ENCODE peak calls at places on chromosomes 12 and 14, in four cellular contexts. One of them, this sample, is unnamed.

GRCh38 chr14:39422243-39422642 is 10.0 kb downstream of the FBXO33 start:
- DNase-seq in IMR-90: no peak
- DNase-seq in SK-N-SH: no peak
- DNase-seq in breast epithelium: no peak
- DNase-seq in this sample: no peak

GRCh38 chr12:76422878-76423438 is 74.7 kb upstream of the BBS10 start:
- DNase-seq in SK-N-SH: peak; percentile 1
- DNase-seq in breast epithelium: no peak
- DNase-seq in IMR-90: peak; percentile 82
- DNase-seq in this sample: no peak

GRCh38 chr12:1546931-1547640 is 47.3 kb downstream of the FBXL14 start:
- DNase-seq in breast epithelium: no peak
- DNase-seq in IMR-90: no peak
- DNase-seq in SK-N-SH: no peak
- DNase-seq in this sample: no peak

GRCh38 chr12:103494388-103494787 is 1.4 kb downstream of the C12orf42 start:
- DNase-seq in IMR-90: no peak
- DNase-seq in SK-N-SH: no peak
- DNase-seq in breast epithelium: no peak
- DNase-seq in this sample: no peak

GRCh38 chr12:6852651-6853354 is 853 bp downstream of the USP5 start:
- DNase-seq in SK-N-SH: peak; percentile 65
- DNase-seq in IMR-90: peak; percentile 79
- DNase-seq in breast epithelium: no peak
- DNase-seq in this sample: no peak

GRCh38 chr14:69101331-69101826 is 51.5 kb downstream of the DCAF5 start:
- DNase-seq in breast epithelium: no peak
- DNase-seq in SK-N-SH: peak; percentile 20
- DNase-seq in IMR-90: peak; percentile 91
- DNase-seq in this sample: no peak

GRCh38 chr14:49549881-49550280 is 36.3 kb downstream of the RPS29 start:
- DNase-seq in SK-N-SH: no peak
- DNase-seq in breast epithelium: no peak
- DNase-seq in IMR-90: peak; percentile 44
- DNase-seq in this sample: no peak

GRCh38 chr12:64780531-64781373 is 21.5 kb upstream of the GNS start:
- DNase-seq in IMR-90: no peak
- DNase-seq in SK-N-SH: peak; percentile 81
- DNase-seq in breast epithelium: peak; percentile 39
- DNase-seq in this sample: no peak

GRCh38 chr14:49962616-49963015 is 69.7 kb downstream of the ARF6 start:
- DNase-seq in breast epithelium: peak; percentile 85
- DNase-seq in SK-N-SH: no peak
- DNase-seq in IMR-90: no peak
- DNase-seq in this sample: no peak

GRCh38 chr12:117911347-117911746 is 57.4 kb downstream of the KSR2 start:
- DNase-seq in breast epithelium: no peak
- DNase-seq in IMR-90: no peak
- DNase-seq in SK-N-SH: no peak
- DNase-seq in this sample: no peak

GRCh38 chr14:84090837-84091236 is 1439.1 kb upstream of the FLRT2 start:
- DNase-seq in breast epithelium: no peak
- DNase-seq in SK-N-SH: no peak
- DNase-seq in IMR-90: no peak
- DNase-seq in this sample: no peak

GRCh38 chr12:54355104-54355815 is 9.0 kb downstream of the GPR84 start:
- DNase-seq in IMR-90: no peak
- DNase-seq in SK-N-SH: no peak
- DNase-seq in breast epithelium: no peak
- DNase-seq in this sample: no peak

GRCh38 chr12:54356228-54356627 is 8.1 kb downstream of the GPR84 start:
- DNase-seq in IMR-90: no peak
- DNase-seq in SK-N-SH: no peak
- DNase-seq in breast epithelium: no peak
- DNase-seq in this sample: no peak

GRCh38 chr12:54352022-54352531 is 12.2 kb downstream of the GPR84 start:
- DNase-seq in breast epithelium: no peak
- DNase-seq in SK-N-SH: peak; percentile 65
- DNase-seq in IMR-90: peak; percentile 79
- DNase-seq in this sample: peak; percentile 27

GRCh38 chr12:54350743-54351142 is 13.5 kb downstream of the GPR84 start:
- DNase-seq in IMR-90: no peak
- DNase-seq in SK-N-SH: no peak
- DNase-seq in breast epithelium: no peak
- DNase-seq in this sample: no peak

DNA sequence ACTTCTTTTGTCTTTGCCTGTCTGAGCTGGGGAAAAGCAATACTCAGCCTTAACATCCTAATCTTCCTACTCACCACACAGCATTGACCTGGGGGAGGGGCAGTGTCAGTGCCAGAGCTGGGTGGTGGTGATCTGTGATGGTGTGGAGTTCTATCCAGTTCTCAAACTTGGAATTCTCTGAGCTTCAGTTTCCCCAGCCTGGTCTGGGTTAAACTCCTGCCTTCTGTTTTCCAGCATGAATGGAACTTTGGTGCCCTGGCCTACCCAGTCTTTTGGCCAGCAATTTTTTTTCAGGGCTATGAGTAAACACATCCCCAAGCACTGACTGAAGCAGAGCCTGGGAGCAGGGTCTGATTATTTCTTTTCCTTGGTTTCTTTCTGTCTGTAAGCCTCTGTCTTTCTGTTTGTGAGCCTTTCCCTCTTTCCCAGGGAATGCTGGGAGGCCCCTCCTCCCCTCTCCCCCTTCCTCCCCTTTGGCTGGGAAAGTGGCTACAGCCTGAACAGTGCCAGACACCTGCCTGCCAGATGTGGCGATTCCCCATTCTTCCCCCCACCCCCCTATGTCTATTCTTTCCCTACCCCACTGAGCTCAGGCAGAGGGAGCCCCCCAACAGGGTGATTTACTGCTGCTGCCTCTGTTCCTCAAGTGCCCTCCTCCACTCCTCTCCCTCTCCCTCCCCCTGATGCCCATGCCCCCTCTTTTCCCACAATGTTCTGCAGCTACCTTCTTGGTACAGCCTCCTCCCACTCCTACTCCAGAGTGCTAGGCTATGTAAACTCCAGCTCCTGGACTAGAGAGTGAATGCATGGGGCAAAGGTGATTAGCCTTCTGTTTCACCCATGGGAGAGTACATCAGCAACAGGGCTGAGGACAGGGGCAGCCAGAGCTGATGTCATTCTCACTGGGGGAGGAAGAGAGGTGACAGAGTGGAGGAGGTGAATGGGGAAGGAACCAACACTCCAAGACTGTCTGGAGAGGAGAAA is 11.1 kb downstream of the GPR84 start:
- DNase-seq in breast epithelium: no peak
- DNase-seq in SK-N-SH: peak; percentile 83
- DNase-seq in IMR-90: peak; percentile 72
- DNase-seq in this sample: no peak
- H3K4me3 ChIP-seq in breast epithelium: no peak overlapping the region
- H3K4me3 ChIP-seq in SK-N-SH: no peak overlapping the region
- H3K4me3 ChIP-seq in IMR-90: no peak overlapping the region
- H3K4me3 ChIP-seq in this sample: no peak overlapping the region

GRCh38 chr12:27081668-27082091 is 698 bp downstream of the C12orf71 start:
- DNase-seq in breast epithelium: peak; percentile 80
- DNase-seq in IMR-90: peak; percentile 15
- DNase-seq in SK-N-SH: no peak
- DNase-seq in this sample: no peak

GRCh38 chr12:27085654-27086053 is 3.3 kb upstream of the C12orf71 start:
- DNase-seq in IMR-90: no peak
- DNase-seq in SK-N-SH: no peak
- DNase-seq in breast epithelium: no peak
- DNase-seq in this sample: no peak

GRCh38 chr12:27083861-27084271 is 1.5 kb upstream of the C12orf71 start:
- DNase-seq in breast epithelium: no peak
- DNase-seq in SK-N-SH: no peak
- DNase-seq in IMR-90: peak; percentile 71
- DNase-seq in this sample: no peak
- H3K4me3 ChIP-seq in breast epithelium: no peak overlapping the region
- H3K4me3 ChIP-seq in SK-N-SH: no peak overlapping the region
- H3K4me3 ChIP-seq in IMR-90: peak overlapping the region; percentile 20
- H3K4me3 ChIP-seq in this sample: no peak overlapping the region

GRCh38 chr12:122984612-122985358 is 4.3 kb downstream of the ARL6IP4 start:
- DNase-seq in breast epithelium: no peak
- DNase-seq in IMR-90: no peak
- DNase-seq in SK-N-SH: no peak
- DNase-seq in this sample: no peak
- H3K4me3 ChIP-seq in breast epithelium: peak overlapping the region; percentile 6
- H3K4me3 ChIP-seq in IMR-90: no peak overlapping the region
- H3K4me3 ChIP-seq in SK-N-SH: no peak overlapping the region
- H3K4me3 ChIP-seq in this sample: no peak overlapping the region

DNA sequence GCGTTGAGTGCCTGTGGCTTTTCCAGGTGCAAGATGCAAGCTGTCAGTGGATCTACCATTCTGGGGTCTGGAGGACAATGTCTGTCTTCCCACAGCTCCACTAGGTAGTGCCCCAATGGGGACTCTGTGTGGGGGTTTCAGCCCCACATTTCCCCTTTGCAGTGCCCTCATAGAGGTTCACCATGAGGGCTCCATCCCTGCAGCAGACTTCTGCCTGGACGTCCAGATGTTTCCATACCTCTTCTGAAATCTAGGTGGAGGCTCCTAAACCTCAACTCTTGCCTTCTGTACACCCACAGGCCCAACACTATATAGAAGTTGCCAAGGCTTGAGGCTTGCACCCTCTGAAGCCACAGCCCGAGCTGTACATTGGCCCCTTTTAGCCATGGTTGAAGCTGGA is 52.9 kb downstream of the PRKCH start:
- DNase-seq in breast epithelium: no peak
- DNase-seq in SK-N-SH: no peak
- DNase-seq in IMR-90: no peak
- DNase-seq in this sample: no peak
- H3K4me3 ChIP-seq in breast epithelium: no peak overlapping the region
- H3K4me3 ChIP-seq in SK-N-SH: no peak overlapping the region
- H3K4me3 ChIP-seq in IMR-90: no peak overlapping the region
- H3K4me3 ChIP-seq in this sample: no peak overlapping the region

GRCh38 chr12:79689477-79690155 is 1.1 kb downstream of the PAWR start:
- DNase-seq in SK-N-SH: peak; percentile 52
- DNase-seq in breast epithelium: peak; percentile 58
- DNase-seq in IMR-90: peak; percentile 55
- DNase-seq in this sample: no peak

GRCh38 chr12:79687711-79688270 is 3.0 kb downstream of the PAWR start:
- DNase-seq in breast epithelium: no peak
- DNase-seq in IMR-90: peak; percentile 4
- DNase-seq in SK-N-SH: no peak
- DNase-seq in this sample: no peak

GRCh38 chr12:79688376-79689040 is 2.3 kb downstream of the PAWR start:
- DNase-seq in IMR-90: no peak
- DNase-seq in SK-N-SH: no peak
- DNase-seq in breast epithelium: no peak
- DNase-seq in this sample: no peak

GRCh38 chr12:79690156-79690605 is 583 bp downstream of the PAWR start:
- DNase-seq in IMR-90: peak; percentile 20
- DNase-seq in SK-N-SH: peak; percentile 49
- DNase-seq in breast epithelium: no peak
- DNase-seq in this sample: no peak

GRCh38 chr12:79689041-79689476 is 1.7 kb downstream of the PAWR start:
- DNase-seq in IMR-90: no peak
- DNase-seq in breast epithelium: no peak
- DNase-seq in SK-N-SH: no peak
- DNase-seq in this sample: no peak
- H3K4me3 ChIP-seq in IMR-90: peak overlapping the region; percentile 96
- H3K4me3 ChIP-seq in breast epithelium: peak overlapping the region; percentile 77
- H3K4me3 ChIP-seq in SK-N-SH: peak overlapping the region; percentile 71
- H3K4me3 ChIP-seq in this sample: peak overlapping the region; percentile 50

DNA sequence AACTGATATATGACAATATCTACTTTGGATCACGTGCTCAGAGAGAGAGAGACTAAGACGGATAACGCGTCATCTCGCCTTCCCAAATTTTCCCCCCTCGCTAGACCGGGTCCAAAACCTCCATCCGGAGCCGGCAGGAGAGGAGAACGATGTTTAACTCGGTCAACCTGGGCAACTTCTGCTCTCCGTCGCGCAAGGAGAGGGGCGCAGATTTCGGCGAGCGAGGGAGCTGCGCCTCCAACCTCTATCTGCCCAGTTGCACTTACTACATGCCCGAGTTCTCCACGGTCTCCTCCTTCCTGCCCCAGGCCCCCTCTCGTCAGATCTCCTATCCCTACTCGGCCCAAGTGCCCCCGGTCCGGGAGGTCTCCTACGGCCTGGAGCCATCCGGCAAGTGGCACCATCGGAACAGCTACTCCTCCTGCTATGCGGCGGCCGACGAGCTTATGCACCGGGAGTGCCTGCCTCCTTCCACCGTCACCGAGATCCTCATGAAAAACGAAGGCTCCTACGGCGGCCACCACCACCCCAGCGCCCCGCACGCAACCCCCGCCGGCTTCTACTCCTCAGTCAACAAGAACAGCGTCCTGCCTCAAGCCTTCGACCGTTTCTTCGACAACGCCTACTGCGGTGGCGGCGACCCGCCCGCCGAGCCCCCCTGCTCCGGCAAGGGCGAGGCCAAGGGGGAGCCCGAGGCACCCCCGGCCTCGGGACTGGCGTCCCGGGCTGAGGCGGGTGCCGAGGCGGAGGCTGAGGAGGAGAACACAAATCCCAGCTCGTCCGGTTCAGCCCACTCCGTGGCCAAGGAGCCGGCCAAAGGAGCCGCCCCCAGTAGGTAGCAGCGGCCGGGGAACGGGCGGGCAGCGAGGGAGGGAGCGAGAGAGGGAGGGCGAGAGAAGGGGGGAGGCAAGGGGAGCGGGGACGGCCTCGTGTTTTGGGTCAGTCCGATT is at the start of gene HOXC11:
- DNase-seq in SK-N-SH: no peak
- DNase-seq in breast epithelium: no peak
- DNase-seq in IMR-90: no peak
- DNase-seq in this sample: no peak
- H3K4me3 ChIP-seq in SK-N-SH: no peak within 1 kb of the TSS
- H3K4me3 ChIP-seq in breast epithelium: peak within 1 kb of the TSS; percentile 46
- H3K4me3 ChIP-seq in IMR-90: no peak within 1 kb of the TSS
- H3K4me3 ChIP-seq in this sample: no peak within 1 kb of the TSS

DNA sequence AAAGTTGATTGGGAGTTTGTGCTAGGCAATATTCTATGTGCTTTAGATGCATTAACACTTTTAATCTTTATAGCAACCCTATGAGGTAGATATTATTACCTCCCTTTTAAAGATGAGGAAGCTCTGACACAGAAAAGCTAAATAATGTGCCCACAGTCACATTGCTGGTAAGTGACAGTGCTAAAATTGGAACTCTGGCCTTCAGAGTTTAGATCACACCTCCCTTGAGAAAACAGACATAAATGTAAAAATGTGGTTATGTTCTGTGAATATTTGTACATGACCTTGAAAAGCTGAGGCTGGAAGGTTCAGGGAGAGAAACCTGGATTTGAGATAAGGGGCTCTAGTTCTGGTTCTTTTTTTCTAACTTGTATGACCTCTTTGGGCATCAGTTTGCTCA is 1.9 kb downstream of the ABHD4 start:
- DNase-seq in IMR-90: no peak
- DNase-seq in breast epithelium: no peak
- DNase-seq in SK-N-SH: no peak
- DNase-seq in this sample: no peak
- H3K4me3 ChIP-seq in IMR-90: no peak overlapping the region
- H3K4me3 ChIP-seq in breast epithelium: no peak overlapping the region
- H3K4me3 ChIP-seq in SK-N-SH: no peak overlapping the region
- H3K4me3 ChIP-seq in this sample: no peak overlapping the region